ENCODE peak calls at places on chromosomes 3 and 15, in six cellular contexts. E is small intestine, Y is mesenchymal stem cell, Q is A549, K is mucosa of descending colon, O is left ventricle myocardium inferior. F is an unnamed sample. For H3K9me3, the result is how much of the 10 kb centered on the place peaks cover.

GRCh38 chr3:86047329-86047625 is 943.7 kb downstream of the VGLL3 start:
- DNase-seq in E (no peak), Y (no peak), Q (no peak), K (no peak), O (no peak), F (no peak)

GRCh38 chr3:127042634-127043033 is 59.7 kb downstream of the PLXNA1 start:
- DNase-seq in E (no peak), Y (no peak), Q (no peak), K (peak), O (no peak), F (no peak)

GRCh38 chr3:185712337-185712736 is 112.5 kb downstream of the IGF2BP2 start:
- DNase-seq in E (no peak), Y (no peak), Q (no peak), K (no peak), O (no peak), F (no peak)

GRCh38 chr3:170355738-170356595 is 1.5 kb upstream of the SKIL start:
- DNase-seq in E (peak), Y (peak), Q (no peak), K (peak), O (peak), F (peak)

GRCh38 chr3:12829886-12830784 is 11.2 kb downstream of the RPL32 start:
- DNase-seq in E (no peak), Y (no peak), Q (no peak), K (no peak), O (no peak), F (no peak)

GRCh38 chr3:171044828-171045793 is 18.6 kb upstream of the SLC2A2 start:
- DNase-seq in E (no peak), Y (peak), Q (peak), K (no peak), O (no peak), F (no peak)

GRCh38 chr3:169362261-169362660 is 301.3 kb downstream of the MECOM start:
- DNase-seq in E (peak), Y (no peak), Q (no peak), K (no peak), O (no peak), F (no peak)

GRCh38 chr15:64731012-64731806 is 44.2 kb downstream of the RBPMS2 start:
- DNase-seq in E (peak), Y (peak), Q (peak), K (peak), O (peak), F (peak)

GRCh38 chr15:68504721-68505090 is 72.7 kb upstream of the ITGA11 start:
- DNase-seq in E (no peak), Y (no peak), Q (no peak), K (no peak), O (no peak), F (no peak)

GRCh38 chr3:108705045-108705444 is 52.2 kb downstream of the RETNLB start:
- DNase-seq in E (no peak), Y (no peak), Q (no peak), K (no peak), O (no peak), F (no peak)

GRCh38 chr3:47836986-47837385 is 34.0 kb downstream of the DHX30 start:
- DNase-seq in E (no peak), Y (no peak), Q (no peak), K (no peak), O (no peak), F (no peak)

GRCh38 chr15:49154799-49155109 is 645 bp downstream of the COPS2 start:
- DNase-seq in E (no peak), Y (no peak), Q (no peak), K (no peak), O (no peak), F (no peak)

GRCh38 chr3:63032876-63033275 is 157.7 kb upstream of the CADPS start:
- DNase-seq in E (no peak), Y (no peak), Q (no peak), K (no peak), O (no peak), F (no peak)

GRCh38 chr3:141729240-141729639 is 8.9 kb upstream of the RNF7 start:
- DNase-seq in E (no peak), Y (no peak), Q (no peak), K (no peak), O (no peak), F (no peak)

GRCh38 chr3:111732248-111732879 is 126.7 kb upstream of the PHLDB2 start:
- DNase-seq in E (peak), Y (no peak), Q (no peak), K (no peak), O (no peak), F (no peak)

GRCh38 chr15:67680645-67681044 is 138.1 kb downstream of the MAP2K5 start:
- DNase-seq in E (no peak), Y (peak), Q (no peak), K (no peak), O (no peak), F (no peak)

GRCh38 chr3:40120816-40121215 is 188.7 kb upstream of the EIF1B start:
- DNase-seq in E (no peak), Y (peak), Q (no peak), K (no peak), O (no peak), F (no peak)

GRCh38 chr3:196336319-196337145 is 1.7 kb downstream of the TM4SF19 start:
- DNase-seq in E (no peak), Y (no peak), Q (no peak), K (peak), O (no peak), F (no peak)

GRCh38 chr3:127970966-127971592 is 56.0 kb downstream of the KBTBD12 start:
- DNase-seq in E (peak), Y (peak), Q (peak), K (no peak), O (no peak), F (no peak)

GRCh38 chr3:134807189-134807588 is 12.1 kb downstream of the EPHB1 start:
- DNase-seq in E (no peak), Y (no peak), Q (no peak), K (no peak), O (no peak), F (peak)

GRCh38 chr3:135868801-135869200 is 96.7 kb upstream of the PPP2R3A start:
- DNase-seq in E (no peak), Y (no peak), Q (no peak), K (no peak), O (no peak), F (no peak)

GRCh38 chr15:94305133-94305532 is 73.8 kb downstream of the MCTP2 start:
- DNase-seq in E (peak), Y (no peak), Q (no peak), K (no peak), O (no peak), F (no peak)

GRCh38 chr3:28050895-28051294 is 190.5 kb upstream of the CMC1 start:
- DNase-seq in E (peak), Y (no peak), Q (peak), K (no peak), O (no peak), F (no peak)

GRCh38 chr3:154615451-154615850 is 185.5 kb upstream of the GPR149 start:
- DNase-seq in E (peak), Y (no peak), Q (no peak), K (no peak), O (no peak), F (no peak)

GRCh38 chr3:72031581-72031980 is 246.6 kb upstream of the PROK2 start:
- DNase-seq in E (no peak), Y (peak), Q (no peak), K (no peak), O (peak), F (no peak)

GRCh38 chr15:67696087-67696486 is 129.2 kb upstream of the SKOR1 start:
- DNase-seq in E (no peak), Y (no peak), Q (no peak), K (no peak), O (no peak), F (no peak)

GRCh38 chr3:128707935-128708494 is 18.0 kb upstream of the RAB7A start:
- DNase-seq in E (peak), Y (no peak), Q (no peak), K (no peak), O (no peak), F (no peak)

GRCh38 chr3:37718647-37719046 is 143.0 kb upstream of the CTDSPL start:
- DNase-seq in E (no peak), Y (no peak), Q (no peak), K (no peak), O (no peak), F (no peak)

GRCh38 chr3:134852893-134853351 is 57.9 kb downstream of the EPHB1 start:
- DNase-seq in E (no peak), Y (no peak), Q (no peak), K (no peak), O (no peak), F (no peak)

GRCh38 chr15:39327005-39327725 is 253.7 kb upstream of the THBS1 start:
- DNase-seq in E (no peak), Y (no peak), Q (no peak), K (no peak), O (no peak), F (no peak)

GRCh38 chr3:32401541-32402052 is 9.9 kb downstream of the CMTM7 start:
- DNase-seq in E (peak), Y (peak), Q (peak), K (peak), O (peak), F (peak)

GRCh38 chr3:186635532-186635931 is 4.7 kb upstream of the FETUB start:
- DNase-seq in E (no peak), Y (no peak), Q (no peak), K (no peak), O (no peak), F (no peak)

GRCh38 chr3:50623840-50624474 is 7.0 kb downstream of the MAPKAPK3 start:
- DNase-seq in E (no peak), Y (no peak), Q (no peak), K (no peak), O (no peak), F (no peak)

GRCh38 chr15:57048930-57049550 is 130.6 kb downstream of the TCF12 start:
- DNase-seq in E (no peak), Y (peak), Q (no peak), K (no peak), O (no peak), F (no peak)

DNA sequence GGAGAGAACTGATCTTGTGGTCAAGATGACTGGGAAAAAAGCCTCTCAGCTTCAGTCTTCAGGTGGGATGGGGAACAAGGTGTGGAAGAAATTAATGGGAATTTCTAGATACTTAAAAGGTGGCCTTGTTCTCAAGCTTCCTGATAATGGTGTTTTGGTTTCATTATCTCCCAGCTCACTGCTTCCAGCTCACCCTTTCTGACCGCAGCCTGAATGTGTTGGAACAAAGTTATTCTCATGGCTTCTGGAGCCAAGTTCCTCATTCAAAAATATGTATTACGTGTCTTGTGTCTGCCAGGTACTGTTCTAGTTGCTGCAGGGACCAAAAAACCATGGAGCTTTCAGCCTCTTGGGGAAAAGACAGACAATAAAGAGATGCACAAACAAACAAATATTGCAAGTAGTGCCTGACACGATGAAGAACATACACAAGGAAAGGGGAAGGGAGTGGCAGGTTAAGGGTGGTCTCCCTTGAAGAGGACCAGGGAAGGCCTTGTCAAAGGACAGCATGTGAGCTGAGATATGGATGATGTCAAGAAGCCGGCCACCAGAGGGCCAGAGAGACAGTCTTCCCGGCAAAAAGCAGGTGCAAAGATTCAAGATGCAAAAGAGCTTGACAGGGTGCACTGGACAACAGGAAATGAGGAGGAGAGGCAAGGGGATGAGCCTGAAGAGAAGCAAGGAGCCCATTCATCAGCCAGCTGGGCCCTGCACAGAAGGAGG is 35.5 kb downstream of the ARRDC4 start:
- DNase-seq in E (peak), Y (peak), Q (no peak), K (no peak), O (no peak), F (no peak)
- H3K4me3 ChIP-seq in E (no peak), Y (no peak), Q (no peak), K (no peak), O (no peak), F (no peak)

GRCh38 chr3:85141-85540 is 111.4 kb upstream of the CHL1 start:
- DNase-seq in E (no peak), Y (no peak), Q (no peak), K (no peak), O (no peak), F (no peak)
- H3K9me3 ChIP-seq in E (under half), Y (under half), Q (under half), K (under half), O (under half), F (under half)

GRCh38 chr15:60120100-60120499 is 116.0 kb downstream of the FOXB1 start:
- DNase-seq in E (no peak), Y (no peak), Q (no peak), K (no peak), O (no peak), F (no peak)

GRCh38 chr15:60118564-60119080 is 114.5 kb downstream of the FOXB1 start:
- DNase-seq in E (no peak), Y (no peak), Q (no peak), K (no peak), O (no peak), F (no peak)

GRCh38 chr15:60118146-60118545 is 114.0 kb downstream of the FOXB1 start:
- DNase-seq in E (no peak), Y (no peak), Q (no peak), K (no peak), O (no peak), F (no peak)

GRCh38 chr15:60116456-60117089 is 112.5 kb downstream of the FOXB1 start:
- DNase-seq in E (no peak), Y (no peak), Q (no peak), K (no peak), O (no peak), F (no peak)

DNA sequence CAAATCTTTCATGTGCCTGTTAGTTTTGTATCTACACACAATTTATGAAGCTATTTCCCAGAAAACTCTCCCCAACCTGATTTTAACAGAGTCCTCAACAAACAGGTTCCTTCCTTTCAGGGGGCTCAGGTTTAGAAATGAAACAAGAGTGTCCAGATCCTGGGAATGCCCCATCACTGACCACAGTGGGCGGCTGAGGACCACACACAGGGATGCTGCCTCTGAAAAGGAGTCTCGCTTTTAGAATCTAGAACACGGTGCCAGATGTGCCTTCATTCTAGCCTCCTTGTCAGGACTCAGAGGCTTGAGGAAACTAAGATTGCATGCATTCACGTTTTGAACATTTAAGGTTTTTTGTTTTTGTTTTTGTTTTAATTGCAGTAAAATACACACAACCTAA is 115.0 kb downstream of the FOXB1 start:
- DNase-seq in E (no peak), Y (no peak), Q (no peak), K (no peak), O (no peak), F (no peak)
- H3K4me3 ChIP-seq in E (no peak), Y (no peak), Q (no peak), K (no peak), O (no peak), F (no peak)

GRCh38 chr3:44721231-44722102 is 8.0 kb upstream of the ZNF501 start:
- DNase-seq in E (no peak), Y (peak), Q (no peak), K (no peak), O (no peak), F (no peak)
- H3K9me3 ChIP-seq in E (under half), Y (half or more), Q (half or more), K (half or more), O (half or more), F (half or more)

GRCh38 chr3:9409981-9410849 is 12.8 kb downstream of the SETD5 start:
- DNase-seq in E (no peak), Y (no peak), Q (no peak), K (no peak), O (no peak), F (no peak)
- H3K4me3 ChIP-seq in E (no peak), Y (no peak), Q (no peak), K (no peak), O (no peak), F (no peak)

GRCh38 chr15:25251700-25252390 is 187.0 kb downstream of the UBE3A start:
- DNase-seq in E (no peak), Y (no peak), Q (no peak), K (peak), O (peak), F (no peak)
- H3K9me3 ChIP-seq in E (under half), Y (under half), Q (under half), K (half or more), O (half or more), F (under half)

GRCh38 chr3:144034715-144035114 is 63.1 kb downstream of the DIPK2A start:
- DNase-seq in E (no peak), Y (no peak), Q (no peak), K (no peak), O (no peak), F (no peak)

GRCh38 chr3:144033863-144034262 is 62.2 kb downstream of the DIPK2A start:
- DNase-seq in E (no peak), Y (no peak), Q (no peak), K (no peak), O (no peak), F (no peak)

GRCh38 chr3:144033235-144033579 is 61.6 kb downstream of the DIPK2A start:
- DNase-seq in E (no peak), Y (peak), Q (no peak), K (no peak), O (no peak), F (no peak)

GRCh38 chr3:144039661-144040060 is 68.0 kb downstream of the DIPK2A start:
- DNase-seq in E (no peak), Y (no peak), Q (no peak), K (no peak), O (no peak), F (no peak)

GRCh38 chr3:144036498-144036897 is 64.9 kb downstream of the DIPK2A start:
- DNase-seq in E (no peak), Y (no peak), Q (no peak), K (no peak), O (no peak), F (no peak)
- H3K4me3 ChIP-seq in E (no peak), Y (no peak), Q (no peak), K (no peak), O (no peak), F (no peak)

GRCh38 chr3:82376883-82377282 is 615.4 kb upstream of the GBE1 start:
- DNase-seq in E (no peak), Y (no peak), Q (no peak), K (no peak), O (no peak), F (no peak)
- H3K9me3 ChIP-seq in E (under half), Y (under half), Q (under half), K (half or more), O (under half), F (under half)

DNA sequence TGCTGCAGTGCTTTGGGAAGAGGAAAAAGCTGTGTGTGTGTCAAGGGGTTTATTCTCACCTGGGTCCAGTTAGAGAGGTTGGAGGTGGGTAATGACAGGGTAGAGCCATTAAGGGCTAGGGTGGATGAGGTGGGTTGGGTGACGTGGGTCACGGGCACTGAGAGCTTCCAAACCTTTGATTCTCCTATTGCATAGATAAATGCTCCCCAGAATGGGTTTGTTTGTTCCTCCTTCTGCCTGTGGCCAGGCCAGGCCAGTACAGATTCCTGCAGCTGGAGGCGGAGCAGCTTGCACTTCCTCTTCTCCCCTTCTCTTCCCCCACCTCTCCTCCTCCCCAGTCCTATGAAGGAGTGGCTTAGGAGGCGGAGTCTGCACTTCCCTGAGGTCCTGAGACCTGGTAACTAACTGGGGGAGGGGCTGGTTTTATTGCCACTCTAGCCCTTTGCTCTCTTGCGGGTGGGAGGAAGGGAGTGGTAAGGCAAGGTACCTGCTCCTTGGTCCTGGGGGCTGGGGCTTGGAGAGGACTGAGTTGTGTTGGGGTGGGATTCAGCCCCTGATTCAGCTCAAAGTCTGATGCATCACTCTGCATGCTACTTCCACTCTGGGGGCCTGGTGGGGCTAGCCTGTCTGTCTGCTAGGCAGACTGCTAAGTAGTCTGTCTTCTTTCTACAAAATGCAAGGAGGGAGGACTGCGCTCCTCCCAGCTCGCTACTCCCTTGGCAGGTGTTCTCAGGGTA is 3.5 kb downstream of the SPINT1 start:
- DNase-seq in E (peak), Y (peak), Q (peak), K (peak), O (peak), F (no peak)
- H3K4me3 ChIP-seq in E (no peak), Y (no peak), Q (no peak), K (no peak), O (no peak), F (no peak)